ENCODE peak calls at places on chromosome 14, in nine cellular contexts. One of them, this sample, is unnamed.

GRCh38 chr14:90625445-90625844 is 190.8 kb downstream of the TTC7B start:
- DNase-seq in body of pancreas: no peak
- DNase-seq in lower lobe of right lung: no peak
- DNase-seq in tibial artery: no peak
- DNase-seq in IMR-90: no peak
- DNase-seq in epithelial cell of esophagus: no peak
- DNase-seq in Panc1: no peak
- DNase-seq in fibroblast of the aortic adventitia: no peak
- DNase-seq in astrocyte: no peak
- DNase-seq in this sample: no peak

GRCh38 chr14:100137173-100137572 is 22.3 kb downstream of the DEGS2 start:
- DNase-seq in body of pancreas: no peak
- DNase-seq in lower lobe of right lung: no peak
- DNase-seq in tibial artery: no peak
- DNase-seq in IMR-90: no peak
- DNase-seq in epithelial cell of esophagus: no peak
- DNase-seq in Panc1: no peak
- DNase-seq in fibroblast of the aortic adventitia: no peak
- DNase-seq in astrocyte: no peak
- DNase-seq in this sample: no peak

GRCh38 chr14:59771577-59771976 is 99.0 kb downstream of the RTN1 start:
- DNase-seq in body of pancreas: no peak
- DNase-seq in lower lobe of right lung: no peak
- DNase-seq in tibial artery: no peak
- DNase-seq in IMR-90: peak; percentile 8
- DNase-seq in epithelial cell of esophagus: peak; percentile 9
- DNase-seq in Panc1: no peak
- DNase-seq in fibroblast of the aortic adventitia: peak; percentile 82
- DNase-seq in astrocyte: peak; percentile 85
- DNase-seq in this sample: peak; percentile 45

GRCh38 chr14:28765907-28766504 is 581 bp upstream of the FOXG1 start:
- DNase-seq in body of pancreas: no peak
- DNase-seq in lower lobe of right lung: peak; percentile 37
- DNase-seq in tibial artery: no peak
- DNase-seq in IMR-90: no peak
- DNase-seq in epithelial cell of esophagus: no peak
- DNase-seq in Panc1: no peak
- DNase-seq in fibroblast of the aortic adventitia: no peak
- DNase-seq in astrocyte: no peak
- DNase-seq in this sample: no peak

GRCh38 chr14:103556976-103557758 is 5.3 kb downstream of the BAG5 start:
- DNase-seq in body of pancreas: no peak
- DNase-seq in lower lobe of right lung: no peak
- DNase-seq in tibial artery: no peak
- DNase-seq in IMR-90: no peak
- DNase-seq in epithelial cell of esophagus: no peak
- DNase-seq in Panc1: no peak
- DNase-seq in fibroblast of the aortic adventitia: no peak
- DNase-seq in astrocyte: no peak
- DNase-seq in this sample: no peak

GRCh38 chr14:92960706-92961566 is 38.0 kb downstream of the CHGA start:
- DNase-seq in body of pancreas: no peak
- DNase-seq in lower lobe of right lung: no peak
- DNase-seq in tibial artery: no peak
- DNase-seq in IMR-90: peak; percentile 55
- DNase-seq in epithelial cell of esophagus: peak; percentile 69
- DNase-seq in Panc1: no peak
- DNase-seq in fibroblast of the aortic adventitia: peak; percentile 39
- DNase-seq in astrocyte: peak; percentile 52
- DNase-seq in this sample: peak; percentile 17

GRCh38 chr14:77980475-77981321 is 180.8 kb downstream of the ADCK1 start:
- DNase-seq in body of pancreas: peak; percentile 89
- DNase-seq in lower lobe of right lung: peak; percentile 80
- DNase-seq in tibial artery: no peak
- DNase-seq in IMR-90: no peak
- DNase-seq in epithelial cell of esophagus: peak; percentile 46
- DNase-seq in Panc1: no peak
- DNase-seq in fibroblast of the aortic adventitia: no peak
- DNase-seq in astrocyte: no peak
- DNase-seq in this sample: no peak

GRCh38 chr14:102249041-102249440 is 55.9 kb downstream of the MOK start:
- DNase-seq in body of pancreas: no peak
- DNase-seq in lower lobe of right lung: no peak
- DNase-seq in tibial artery: no peak
- DNase-seq in IMR-90: peak; percentile 55
- DNase-seq in epithelial cell of esophagus: no peak
- DNase-seq in Panc1: no peak
- DNase-seq in fibroblast of the aortic adventitia: no peak
- DNase-seq in astrocyte: peak; percentile 86
- DNase-seq in this sample: no peak

GRCh38 chr14:54760866-54761265 is 141.8 kb downstream of the GCH1 start:
- DNase-seq in body of pancreas: no peak
- DNase-seq in lower lobe of right lung: no peak
- DNase-seq in tibial artery: no peak
- DNase-seq in IMR-90: no peak
- DNase-seq in epithelial cell of esophagus: no peak
- DNase-seq in Panc1: no peak
- DNase-seq in fibroblast of the aortic adventitia: no peak
- DNase-seq in astrocyte: no peak
- DNase-seq in this sample: no peak

GRCh38 chr14:38256358-38256840 is 506 bp upstream of the CLEC14A start:
- DNase-seq in body of pancreas: peak; percentile 13
- DNase-seq in lower lobe of right lung: no peak
- DNase-seq in tibial artery: peak; percentile 49
- DNase-seq in IMR-90: peak; percentile 54
- DNase-seq in epithelial cell of esophagus: no peak
- DNase-seq in Panc1: no peak
- DNase-seq in fibroblast of the aortic adventitia: peak; percentile 69
- DNase-seq in astrocyte: no peak
- DNase-seq in this sample: no peak
- TF ChIP-seq CTCF in body of pancreas: no peak
- TF ChIP-seq CTCF in lower lobe of right lung: peak; percentile 27
- TF ChIP-seq CTCF in tibial artery: no peak
- TF ChIP-seq CTCF in IMR-90: no peak
- TF ChIP-seq CTCF in epithelial cell of esophagus: no peak
- TF ChIP-seq CTCF in Panc1: no peak
- TF ChIP-seq CTCF in fibroblast of the aortic adventitia: peak; percentile 11
- TF ChIP-seq CTCF in astrocyte: no peak
- TF ChIP-seq CTCF in this sample: no peak

DNA sequence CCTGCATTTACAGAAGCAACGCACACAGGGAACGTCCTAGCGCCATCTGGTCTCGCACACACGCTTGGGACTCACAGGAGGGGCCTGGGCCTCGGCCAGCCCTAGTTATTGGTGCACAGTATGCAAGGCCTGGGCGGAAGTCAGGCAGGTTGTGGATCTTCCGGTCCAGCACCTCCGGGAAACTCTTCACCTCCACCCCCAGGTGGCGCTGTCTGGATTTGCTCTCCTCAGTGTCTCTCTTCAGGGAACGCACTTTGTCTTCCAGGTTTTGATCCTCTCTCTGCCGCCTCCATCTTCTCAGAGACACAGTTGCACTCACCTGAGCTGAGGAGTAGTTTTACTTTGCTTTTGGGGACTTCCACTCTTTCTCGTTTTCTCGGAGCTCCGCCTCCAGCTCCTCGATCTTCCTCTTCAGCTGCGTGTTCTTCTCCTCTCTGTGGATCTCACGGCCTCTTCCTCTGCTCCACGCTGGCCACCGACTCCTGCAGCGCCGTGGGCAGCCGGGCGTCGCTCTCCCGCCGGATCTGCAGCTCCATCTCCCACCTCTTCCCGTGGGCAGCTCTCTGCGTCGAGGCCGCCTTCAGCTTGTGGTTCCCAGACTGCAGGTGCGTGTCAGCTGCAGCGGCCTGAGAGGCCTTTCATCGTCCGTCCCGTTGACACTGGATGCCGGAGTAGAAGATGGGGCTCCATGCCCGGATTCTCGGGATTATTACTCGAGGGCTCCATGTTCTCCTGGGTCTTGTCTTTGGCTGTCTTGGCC is 933.8 kb downstream of the TMEM121 start:
- DNase-seq in body of pancreas: no peak
- DNase-seq in lower lobe of right lung: no peak
- DNase-seq in tibial artery: no peak
- DNase-seq in IMR-90: no peak
- DNase-seq in epithelial cell of esophagus: no peak
- DNase-seq in Panc1: no peak
- DNase-seq in fibroblast of the aortic adventitia: no peak
- DNase-seq in astrocyte: no peak
- DNase-seq in this sample: peak; percentile 37
- TF ChIP-seq CTCF in body of pancreas: no peak
- TF ChIP-seq CTCF in lower lobe of right lung: peak; percentile 47
- TF ChIP-seq CTCF in tibial artery: no peak
- TF ChIP-seq CTCF in IMR-90: no peak
- TF ChIP-seq CTCF in epithelial cell of esophagus: no peak
- TF ChIP-seq CTCF in Panc1: peak; percentile 55
- TF ChIP-seq CTCF in fibroblast of the aortic adventitia: no peak
- TF ChIP-seq CTCF in astrocyte: no peak
- TF ChIP-seq CTCF in this sample: peak; percentile 37

GRCh38 chr14:33849455-33849801 is 101.4 kb downstream of the EGLN3 start:
- DNase-seq in body of pancreas: no peak
- DNase-seq in lower lobe of right lung: no peak
- DNase-seq in tibial artery: no peak
- DNase-seq in IMR-90: no peak
- DNase-seq in epithelial cell of esophagus: no peak
- DNase-seq in Panc1: no peak
- DNase-seq in fibroblast of the aortic adventitia: no peak
- DNase-seq in astrocyte: no peak
- DNase-seq in this sample: no peak

GRCh38 chr14:33848009-33848408 is 102.9 kb downstream of the EGLN3 start:
- DNase-seq in body of pancreas: no peak
- DNase-seq in lower lobe of right lung: no peak
- DNase-seq in tibial artery: no peak
- DNase-seq in IMR-90: no peak
- DNase-seq in epithelial cell of esophagus: no peak
- DNase-seq in Panc1: no peak
- DNase-seq in fibroblast of the aortic adventitia: no peak
- DNase-seq in astrocyte: no peak
- DNase-seq in this sample: no peak

GRCh38 chr14:33847066-33847465 is 103.8 kb downstream of the EGLN3 start:
- DNase-seq in body of pancreas: no peak
- DNase-seq in lower lobe of right lung: no peak
- DNase-seq in tibial artery: no peak
- DNase-seq in IMR-90: no peak
- DNase-seq in epithelial cell of esophagus: no peak
- DNase-seq in Panc1: no peak
- DNase-seq in fibroblast of the aortic adventitia: peak; percentile 6
- DNase-seq in astrocyte: peak; percentile 87
- DNase-seq in this sample: no peak

GRCh38 chr14:33850826-33851225 is 100.0 kb downstream of the EGLN3 start:
- DNase-seq in body of pancreas: no peak
- DNase-seq in lower lobe of right lung: no peak
- DNase-seq in tibial artery: no peak
- DNase-seq in IMR-90: no peak
- DNase-seq in epithelial cell of esophagus: no peak
- DNase-seq in Panc1: no peak
- DNase-seq in fibroblast of the aortic adventitia: no peak
- DNase-seq in astrocyte: no peak
- DNase-seq in this sample: no peak

DNA sequence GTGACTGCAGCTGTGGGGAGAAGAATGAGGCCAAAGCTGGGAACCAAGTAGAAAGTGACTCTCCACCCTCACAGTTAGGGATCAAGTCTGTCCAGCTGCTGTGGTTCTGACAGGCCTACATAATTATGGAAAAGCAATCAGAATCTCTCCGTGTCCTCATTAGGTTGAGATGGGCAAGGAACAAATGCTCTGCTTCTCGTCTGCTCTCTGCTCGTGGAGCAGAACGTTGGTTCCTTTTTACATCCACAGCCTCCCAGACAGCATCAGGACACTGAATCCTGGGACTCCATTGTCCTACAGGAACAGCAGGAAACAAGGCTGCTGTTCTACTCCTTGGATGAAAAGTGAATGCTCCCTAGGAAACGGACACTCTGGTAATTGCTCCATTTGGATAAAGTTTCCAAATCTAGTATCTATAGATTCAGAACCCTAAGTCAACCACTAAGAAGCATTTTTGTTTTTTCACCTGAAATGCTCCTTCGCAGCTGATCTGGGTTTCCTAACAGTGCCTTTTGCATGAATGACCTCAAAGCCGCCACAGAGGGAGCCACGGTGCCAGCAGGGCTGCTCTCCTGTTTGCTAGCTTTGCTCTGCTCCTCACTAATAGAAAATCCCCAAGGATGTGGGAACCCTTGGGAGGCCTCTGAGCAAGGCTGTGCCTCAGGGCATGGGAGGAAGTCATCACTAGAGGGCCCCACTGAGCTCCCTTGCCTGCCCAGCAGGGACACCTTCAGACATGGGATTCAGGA is 102.0 kb downstream of the EGLN3 start:
- DNase-seq in body of pancreas: peak; percentile 77
- DNase-seq in lower lobe of right lung: no peak
- DNase-seq in tibial artery: no peak
- DNase-seq in IMR-90: peak; percentile 10
- DNase-seq in epithelial cell of esophagus: peak; percentile 75
- DNase-seq in Panc1: peak; percentile 7
- DNase-seq in fibroblast of the aortic adventitia: peak; percentile 37
- DNase-seq in astrocyte: peak; percentile 30
- DNase-seq in this sample: peak; percentile 71
- TF ChIP-seq CTCF in body of pancreas: peak; percentile 58
- TF ChIP-seq CTCF in lower lobe of right lung: peak; percentile 56
- TF ChIP-seq CTCF in tibial artery: peak; percentile 61
- TF ChIP-seq CTCF in IMR-90: peak; percentile 33
- TF ChIP-seq CTCF in epithelial cell of esophagus: peak; percentile 58
- TF ChIP-seq CTCF in Panc1: peak; percentile 64
- TF ChIP-seq CTCF in fibroblast of the aortic adventitia: peak; percentile 58
- TF ChIP-seq CTCF in astrocyte: peak; percentile 73
- TF ChIP-seq CTCF in this sample: peak; percentile 58

DNA sequence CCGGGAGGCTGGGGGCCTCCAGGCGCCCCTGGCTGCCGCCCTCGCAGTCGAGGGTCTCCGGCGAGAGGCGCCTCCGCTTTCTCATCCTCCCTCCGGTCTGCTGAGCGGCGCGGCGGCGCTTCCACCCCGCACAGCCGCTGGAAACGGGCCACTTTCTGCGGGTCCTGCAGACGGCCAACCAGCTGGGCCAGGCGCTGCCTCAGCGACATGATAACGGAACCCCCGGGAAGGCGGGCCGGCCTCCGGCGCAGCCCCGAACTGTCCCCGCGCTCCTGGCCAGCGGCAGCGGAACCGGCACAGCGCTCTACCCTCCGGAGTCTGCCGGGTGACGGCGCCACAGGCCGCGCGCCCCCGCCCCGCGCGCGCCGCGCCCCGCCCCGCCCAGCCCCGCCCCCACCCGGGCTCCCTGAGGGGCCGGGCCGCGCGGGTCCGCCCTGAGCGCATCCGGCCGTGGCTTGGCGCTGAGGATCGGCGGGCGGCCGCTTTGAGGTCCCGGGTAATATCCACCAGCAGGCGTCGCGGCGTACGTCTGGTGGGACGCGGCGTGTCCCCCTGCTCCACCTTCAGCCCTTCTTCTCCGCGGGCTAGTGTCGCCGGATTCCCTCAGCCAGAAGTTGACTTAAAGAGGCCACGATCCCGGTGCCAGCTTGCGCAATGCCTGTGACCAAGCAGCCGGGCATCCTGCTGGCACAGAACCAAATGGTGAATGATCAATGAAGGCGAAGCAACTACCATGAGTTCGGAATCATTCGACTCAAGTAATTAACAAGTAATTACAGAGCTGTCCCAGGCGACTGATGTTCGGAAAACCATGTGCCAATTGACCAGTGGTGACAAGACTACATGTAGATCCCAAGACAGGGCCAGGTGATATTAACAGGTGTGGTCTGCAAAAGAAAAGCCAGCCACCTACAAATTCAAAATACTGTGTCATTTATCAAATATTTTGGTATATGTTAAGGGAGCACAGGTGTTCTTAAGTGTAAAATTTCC is at the start of gene SGPP1:
- DNase-seq in body of pancreas: peak; percentile 95
- DNase-seq in lower lobe of right lung: peak; percentile 88
- DNase-seq in tibial artery: peak; percentile 69
- DNase-seq in IMR-90: peak; percentile 55
- DNase-seq in epithelial cell of esophagus: peak; percentile 85
- DNase-seq in Panc1: peak; percentile 64
- DNase-seq in fibroblast of the aortic adventitia: peak; percentile 63
- DNase-seq in astrocyte: peak; percentile 43
- DNase-seq in this sample: peak; percentile 76
- TF ChIP-seq CTCF in body of pancreas: no peak
- TF ChIP-seq CTCF in lower lobe of right lung: peak; percentile 41
- TF ChIP-seq CTCF in tibial artery: peak; percentile 9
- TF ChIP-seq CTCF in IMR-90: peak; percentile 31
- TF ChIP-seq CTCF in epithelial cell of esophagus: peak; percentile 23
- TF ChIP-seq CTCF in Panc1: peak; percentile 42
- TF ChIP-seq CTCF in fibroblast of the aortic adventitia: peak; percentile 40
- TF ChIP-seq CTCF in astrocyte: no peak
- TF ChIP-seq CTCF in this sample: peak; percentile 31

This sample was measured in MCF 10A.